ENCODE peak calls at places on chromosomes 5 and 9, in six cellular contexts. Q is transverse colon, W is uterus, C is pancreas, E is A549, D is psoas muscle. M is an unnamed sample.

GRCh38 chr9:87898151-87898550 is 15.5 kb downstream of the SPATA31E1 start:
- DNase-seq in Q (no peak), W (no peak), C (no peak), E (no peak), D (no peak), M (no peak)

GRCh38 chr9:130932220-130933069 is 6.6 kb downstream of the FIBCD1 start:
- DNase-seq in Q (no peak), W (no peak), C (no peak), E (no peak), D (peak; percentile 49), M (no peak)

GRCh38 chr5:75611324-75612210 is at the start of gene ANKDD1B:
- DNase-seq in Q (peak; percentile 34), W (peak; percentile 20), C (peak; percentile 47), E (peak; percentile 42), D (peak; percentile 60), M (no peak)

GRCh38 chr9:85182381-85182780 is 512.9 kb downstream of the NTRK2 start:
- DNase-seq in Q (no peak), W (no peak), C (no peak), E (no peak), D (no peak), M (no peak)

GRCh38 chr5:169694221-169694620 is 57.1 kb downstream of the DOCK2 start:
- DNase-seq in Q (no peak), W (no peak), C (no peak), E (no peak), D (no peak), M (no peak)

GRCh38 chr9:13557724-13558123 is 278.2 kb upstream of the MPDZ start:
- DNase-seq in Q (no peak), W (no peak), C (no peak), E (no peak), D (no peak), M (no peak)

GRCh38 chr5:156094001-156094400 is 233.0 kb upstream of the SGCD start:
- DNase-seq in Q (no peak), W (no peak), C (no peak), E (peak; percentile 31), D (no peak), M (no peak)

GRCh38 chr5:96384353-96384752 is 48.7 kb downstream of the PCSK1 start:
- DNase-seq in Q (no peak), W (no peak), C (no peak), E (peak; percentile 50), D (peak; percentile 68), M (no peak)

GRCh38 chr9:107707915-107708441 is 218.4 kb upstream of the KLF4 start:
- DNase-seq in Q (no peak), W (no peak), C (no peak), E (peak; percentile 61), D (no peak), M (no peak)

GRCh38 chr5:25744908-25745307 is 1100.1 kb upstream of the CDH10 start:
- DNase-seq in Q (no peak), W (no peak), C (no peak), E (no peak), D (no peak), M (no peak)

GRCh38 chr9:123555612-123556011 is 199.6 kb downstream of the CRB2 start:
- DNase-seq in Q (no peak), W (no peak), C (no peak), E (no peak), D (no peak), M (no peak)

GRCh38 chr5:133882801-133883200 is 85.6 kb downstream of the C5orf15 start:
- DNase-seq in Q (no peak), W (no peak), C (no peak), E (no peak), D (no peak), M (no peak)

GRCh38 chr9:124054671-124055212 is 43.2 kb downstream of the LHX2 start:
- DNase-seq in Q (no peak), W (no peak), C (no peak), E (peak; percentile 36), D (no peak), M (no peak)

GRCh38 chr5:56951131-56951945 is 585 bp downstream of the MIER3 start:
- DNase-seq in Q (peak; percentile 33), W (peak; percentile 28), C (peak; percentile 44), E (peak; percentile 22), D (peak; percentile 60), M (no peak)

GRCh38 chr5:116881921-116882531 is 307.4 kb upstream of the SEMA6A start:
- DNase-seq in Q (no peak), W (no peak), C (no peak), E (no peak), D (no peak), M (no peak)

GRCh38 chr5:159668556-159668955 is 247.7 kb upstream of the ADRA1B start:
- DNase-seq in Q (no peak), W (no peak), C (no peak), E (no peak), D (no peak), M (no peak)

GRCh38 chr9:78167356-78167755 is 68.5 kb upstream of the CEP78 start:
- DNase-seq in Q (peak; percentile 28), W (no peak), C (peak; percentile 24), E (peak; percentile 10), D (no peak), M (no peak)

GRCh38 chr5:143372187-143372829 is 31.2 kb downstream of the NR3C1 start:
- DNase-seq in Q (no peak), W (no peak), C (no peak), E (no peak), D (no peak), M (no peak)

GRCh38 chr5:99449786-99450185 is 521.0 kb upstream of the CHD1 start:
- DNase-seq in Q (no peak), W (no peak), C (no peak), E (no peak), D (no peak), M (no peak)

GRCh38 chr5:169691473-169691872 is 54.4 kb downstream of the DOCK2 start:
- DNase-seq in Q (no peak), W (no peak), C (no peak), E (no peak), D (no peak), M (no peak)

GRCh38 chr5:14082973-14083372 is 60.2 kb upstream of the TRIO start:
- DNase-seq in Q (no peak), W (no peak), C (no peak), E (no peak), D (no peak), M (no peak)

GRCh38 chr5:10489810-10490426 is 48.2 kb downstream of the ROPN1L start:
- DNase-seq in Q (no peak), W (no peak), C (no peak), E (no peak), D (no peak), M (no peak)

DNA sequence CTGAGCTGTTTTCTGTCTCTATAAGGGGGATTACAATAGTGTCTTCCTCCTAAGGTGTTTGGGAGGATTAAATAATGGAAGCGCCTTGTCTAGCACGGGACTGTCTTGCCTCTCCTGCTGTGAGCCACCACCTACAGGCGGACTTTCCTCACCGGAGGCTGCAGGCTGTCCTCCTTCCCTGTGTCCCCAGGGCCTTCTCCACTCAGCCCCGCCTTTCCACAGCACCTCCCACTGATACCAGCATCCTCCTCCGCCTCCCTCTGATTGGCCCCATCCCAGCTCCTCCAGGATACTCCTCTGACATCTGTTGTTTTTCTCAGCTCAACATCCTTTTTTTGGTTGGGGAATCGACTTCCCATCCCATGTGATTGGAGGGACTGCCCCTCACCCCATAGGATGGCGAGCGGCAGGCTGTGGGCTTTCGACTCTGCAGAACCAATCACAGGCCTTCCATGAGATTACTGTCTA is 851 bp upstream of the ZDHHC12 start:
- DNase-seq in Q (peak; percentile 83), W (peak; percentile 65), C (peak; percentile 69), E (peak; percentile 83), D (peak; percentile 82), M (no peak)
- H3K27ac ChIP-seq in Q (peak overlapping the region; percentile 88), W (peak overlapping the region; percentile 86), C (no peak overlapping the region), E (peak overlapping the region; percentile 87), D (no peak overlapping the region), M (peak overlapping the region; percentile 56)

GRCh38 chr9:9921771-9922170 is 691.0 kb downstream of the PTPRD start:
- DNase-seq in Q (no peak), W (no peak), C (no peak), E (no peak), D (no peak), M (no peak)

GRCh38 chr9:9924369-9924768 is 688.4 kb downstream of the PTPRD start:
- DNase-seq in Q (no peak), W (no peak), C (no peak), E (no peak), D (no peak), M (no peak)

GRCh38 chr9:9919174-9919573 is 693.6 kb downstream of the PTPRD start:
- DNase-seq in Q (no peak), W (no peak), C (no peak), E (no peak), D (no peak), M (no peak)

GRCh38 chr9:9917400-9917799 is 695.4 kb downstream of the PTPRD start:
- DNase-seq in Q (no peak), W (no peak), C (no peak), E (no peak), D (no peak), M (no peak)

DNA sequence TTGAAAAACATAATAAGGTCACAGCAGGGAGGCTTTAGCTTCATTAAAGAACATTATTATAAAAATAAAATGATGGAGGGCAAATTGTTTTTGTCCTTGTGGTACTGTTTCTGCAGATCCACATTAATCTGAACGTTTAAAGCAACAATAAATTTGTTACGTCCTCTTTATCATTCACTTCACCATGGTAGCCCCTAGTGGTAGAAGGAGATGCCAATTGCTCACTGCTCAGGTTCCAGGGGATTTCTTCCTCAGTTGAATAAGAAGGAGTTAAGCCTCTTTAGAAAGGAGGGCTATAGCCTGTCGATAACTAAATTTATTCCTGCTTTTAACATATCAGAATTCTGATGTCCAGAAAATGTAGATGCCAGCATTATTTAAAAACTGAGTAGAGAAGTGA is 692.4 kb downstream of the PTPRD start:
- DNase-seq in Q (no peak), W (no peak), C (no peak), E (no peak), D (no peak), M (no peak)
- TF ChIP-seq CTCF in Q (no peak), W (no peak), C (no peak), E (no peak), D (no peak), M (no peak)

GRCh38 chr9:112285056-112285455 is 48.4 kb downstream of the PTBP3 start:
- DNase-seq in Q (no peak), W (no peak), C (no peak), E (no peak), D (no peak), M (no peak)
- H3K9me3 ChIP-seq in Q (peaks cover 10% of the 10 kb centered on the region), W (no peaks in the 10 kb centered on the region), C (no peaks in the 10 kb centered on the region), E (peaks cover 19% of the 10 kb centered on the region), D (peaks cover 7% of the 10 kb centered on the region), M (peaks cover 25% of the 10 kb centered on the region)

DNA sequence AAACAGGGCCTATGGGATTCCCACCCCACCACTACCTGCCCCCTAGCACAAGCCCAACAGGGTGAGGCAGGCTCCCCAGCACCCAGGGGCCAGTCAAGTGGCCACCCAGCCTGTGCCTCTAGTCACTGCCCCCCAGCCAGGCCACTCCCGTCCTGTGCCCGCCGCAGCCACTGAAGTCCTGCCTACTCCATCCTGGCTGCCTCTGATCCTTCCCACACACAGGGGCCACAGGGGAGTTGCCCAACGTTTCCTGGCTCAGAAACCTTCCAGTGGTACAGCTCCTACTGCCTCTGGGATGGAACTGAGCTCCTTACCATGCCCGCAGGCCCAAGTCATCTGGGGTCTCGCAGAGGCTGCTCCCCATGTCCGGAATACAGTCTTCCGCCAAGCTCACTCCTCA is 70.2 kb upstream of the STXBP1 start:
- DNase-seq in Q (no peak), W (peak; percentile 55), C (no peak), E (no peak), D (peak; percentile 85), M (no peak)
- H3K27ac ChIP-seq in Q (peak overlapping the region; percentile 86), W (peak overlapping the region; percentile 23), C (peak overlapping the region; percentile 60), E (peak overlapping the region; percentile 94), D (no peak overlapping the region), M (no peak overlapping the region)

GRCh38 chr5:54443264-54443663 is 12.2 kb upstream of the HSPB3 start:
- DNase-seq in Q (no peak), W (no peak), C (no peak), E (peak; percentile 33), D (no peak), M (no peak)
- TF ChIP-seq CTCF in Q (peak; percentile 15), W (peak; percentile 50), C (no peak), E (peak; percentile 57), D (peak; percentile 34), M (peak; percentile 29)

M was measured in CD4-positive, alpha-beta T cell.